ENCODE peak calls at places on chromosomes 13 and 19, in five cellular contexts. One of them, this sample, is unnamed.

GRCh38 chr19:3683405-3683865 is 16.8 kb downstream of the PIP5K1C start:
- DNase-seq in MM.1S: no peak
- DNase-seq in PC-9: no peak
- DNase-seq in fibroblast of lung: no peak
- DNase-seq in GM23338: peak; percentile 81
- DNase-seq in this sample: peak; percentile 59

GRCh38 chr13:48194392-48194754 is 38.6 kb upstream of the ITM2B start:
- DNase-seq in PC-9: no peak
- DNase-seq in fibroblast of lung: no peak
- DNase-seq in GM23338: no peak
- DNase-seq in MM.1S: no peak
- DNase-seq in this sample: no peak

GRCh38 chr13:101417043-101417406 is 717 bp upstream of the NALCN start:
- DNase-seq in PC-9: peak; percentile 22
- DNase-seq in MM.1S: no peak
- DNase-seq in GM23338: no peak
- DNase-seq in fibroblast of lung: peak; percentile 52
- DNase-seq in this sample: no peak

GRCh38 chr19:38213911-38214625 is 10.0 kb downstream of the DPF1 start:
- DNase-seq in fibroblast of lung: peak; percentile 29
- DNase-seq in MM.1S: peak; percentile 65
- DNase-seq in PC-9: peak; percentile 72
- DNase-seq in GM23338: peak; percentile 70
- DNase-seq in this sample: no peak

GRCh38 chr19:3723883-3724282 is 15.7 kb downstream of the TJP3 start:
- DNase-seq in fibroblast of lung: no peak
- DNase-seq in PC-9: no peak
- DNase-seq in GM23338: peak; percentile 58
- DNase-seq in MM.1S: no peak
- DNase-seq in this sample: no peak

GRCh38 chr13:48318714-48319457 is 15.3 kb downstream of the RB1 start:
- DNase-seq in fibroblast of lung: no peak
- DNase-seq in PC-9: no peak
- DNase-seq in MM.1S: no peak
- DNase-seq in GM23338: no peak
- DNase-seq in this sample: no peak

GRCh38 chr19:888615-889385 is 4.2 kb downstream of the MED16 start:
- DNase-seq in fibroblast of lung: no peak
- DNase-seq in MM.1S: no peak
- DNase-seq in GM23338: no peak
- DNase-seq in PC-9: no peak
- DNase-seq in this sample: no peak

GRCh38 chr19:6464070-6464873 is at the start of gene CRB3:
- DNase-seq in MM.1S: peak; percentile 74
- DNase-seq in GM23338: peak; percentile 99
- DNase-seq in fibroblast of lung: no peak
- DNase-seq in PC-9: peak; percentile 86
- DNase-seq in this sample: peak; percentile 96

GRCh38 chr13:97258801-97259200 is 36.7 kb downstream of the MBNL2 start:
- DNase-seq in MM.1S: no peak
- DNase-seq in GM23338: no peak
- DNase-seq in fibroblast of lung: no peak
- DNase-seq in PC-9: no peak
- DNase-seq in this sample: no peak

GRCh38 chr13:42275506-42275905 is 3.6 kb downstream of the AKAP11 start:
- DNase-seq in MM.1S: no peak
- DNase-seq in GM23338: no peak
- DNase-seq in fibroblast of lung: no peak
- DNase-seq in PC-9: no peak
- DNase-seq in this sample: no peak

GRCh38 chr13:50916701-50917184 is 7.2 kb downstream of the RNASEH2B start:
- DNase-seq in MM.1S: no peak
- DNase-seq in GM23338: no peak
- DNase-seq in PC-9: no peak
- DNase-seq in fibroblast of lung: no peak
- DNase-seq in this sample: no peak

GRCh38 chr19:36225219-36225892 is 10.4 kb downstream of the ZNF146 start:
- DNase-seq in PC-9: no peak
- DNase-seq in GM23338: no peak
- DNase-seq in fibroblast of lung: peak; percentile 72
- DNase-seq in MM.1S: no peak
- DNase-seq in this sample: no peak

GRCh38 chr13:113437408-113438010 is 15.8 kb downstream of the ADPRHL1 start:
- DNase-seq in MM.1S: no peak
- DNase-seq in PC-9: no peak
- DNase-seq in fibroblast of lung: no peak
- DNase-seq in GM23338: no peak
- DNase-seq in this sample: no peak

GRCh38 chr19:19439083-19439482 is 33.6 kb downstream of the GATAD2A start:
- DNase-seq in fibroblast of lung: no peak
- DNase-seq in MM.1S: no peak
- DNase-seq in PC-9: no peak
- DNase-seq in GM23338: no peak
- DNase-seq in this sample: no peak

DNA sequence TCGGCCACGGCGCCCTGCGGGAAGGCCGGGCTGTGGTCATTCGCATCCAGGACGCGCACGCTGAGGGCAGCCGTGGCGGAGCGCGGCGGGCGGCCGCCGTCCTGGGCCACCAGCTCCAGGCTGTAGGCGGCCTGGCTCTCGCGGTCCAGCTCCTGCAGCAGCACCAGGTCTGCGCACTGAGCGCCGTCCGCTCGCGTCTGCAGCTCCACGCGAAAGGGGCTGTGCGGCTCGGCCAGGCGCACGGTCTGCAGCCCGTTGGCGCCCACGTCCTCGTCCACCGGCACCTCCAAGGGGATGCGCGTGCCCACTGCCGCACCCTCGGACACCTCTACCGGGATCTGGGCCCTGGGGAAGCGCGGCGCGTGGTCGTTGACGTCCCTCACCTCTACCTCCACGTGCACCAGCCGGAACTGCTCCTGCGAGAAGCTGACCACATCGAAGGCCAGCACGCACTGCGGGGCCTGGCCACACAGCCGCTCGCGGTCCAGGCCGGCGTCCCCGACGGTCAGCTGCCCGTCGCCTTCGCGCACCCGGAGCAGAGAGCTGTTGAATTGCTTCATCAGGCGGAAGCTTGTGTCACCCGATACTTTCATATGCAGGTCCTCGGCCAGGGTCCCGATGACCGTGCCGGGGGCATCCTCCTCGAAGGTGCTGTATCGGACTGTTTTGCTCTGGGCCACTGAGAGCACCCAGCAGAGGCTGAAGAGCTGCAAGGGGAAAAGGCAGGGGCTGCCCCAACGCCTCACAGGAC is 583 bp downstream of the PCDH8 start:
- DNase-seq in MM.1S: no peak
- DNase-seq in GM23338: peak; percentile 33
- DNase-seq in fibroblast of lung: no peak
- DNase-seq in PC-9: no peak
- DNase-seq in this sample: no peak
- TF ChIP-seq EZH2 in MM.1S: no peak
- TF ChIP-seq EZH2 in GM23338: peak; percentile 72
- TF ChIP-seq EZH2 in fibroblast of lung: no peak
- TF ChIP-seq EZH2 in PC-9: no peak
- TF ChIP-seq EZH2 in this sample: peak; percentile 29

DNA sequence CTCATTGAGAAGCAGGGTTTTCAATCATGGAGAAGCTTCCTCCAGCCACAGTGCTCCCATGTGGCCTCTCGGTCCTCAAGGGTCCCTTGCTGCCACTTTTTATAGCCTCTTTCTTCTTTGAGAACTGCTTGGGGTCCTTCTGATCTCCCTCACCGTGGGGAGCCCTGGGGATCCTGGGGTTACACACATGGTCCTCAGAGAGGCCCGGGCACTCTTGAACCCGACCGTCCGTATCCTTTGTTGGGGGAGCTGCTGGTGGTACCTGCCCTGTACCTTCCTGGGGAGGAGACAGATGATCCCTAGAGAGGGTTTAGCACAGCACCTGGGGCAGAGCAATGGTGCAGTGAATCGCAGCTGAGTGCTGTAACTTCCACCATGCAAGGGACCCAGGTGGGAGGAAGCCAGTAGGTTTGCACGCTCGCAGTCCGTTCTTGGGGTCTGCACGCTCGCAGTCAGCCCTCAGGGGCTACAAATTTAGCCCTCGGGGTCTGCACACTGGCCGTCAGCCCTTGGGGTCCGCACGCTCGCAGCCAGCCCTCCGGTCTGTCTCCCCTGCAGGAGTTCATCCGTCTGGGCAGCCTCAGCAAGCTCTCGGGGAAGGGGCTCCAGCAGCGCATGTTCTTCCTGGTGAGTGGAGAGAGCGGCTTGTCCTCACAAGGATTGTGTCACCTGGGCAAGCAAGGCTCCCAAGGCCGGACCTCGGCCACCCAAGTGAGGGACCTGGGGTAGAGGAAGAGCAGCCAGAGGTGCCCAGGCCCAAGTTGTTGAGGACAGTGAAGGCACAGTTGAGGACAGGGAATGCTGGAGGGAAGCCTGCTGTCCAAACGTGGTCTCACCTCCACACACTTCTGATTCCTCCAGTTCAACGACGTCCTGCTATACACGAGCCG is 138.4 kb downstream of the STK24 start:
- DNase-seq in GM23338: no peak
- DNase-seq in fibroblast of lung: no peak
- DNase-seq in PC-9: no peak
- DNase-seq in MM.1S: peak; percentile 2
- DNase-seq in this sample: no peak
- TF ChIP-seq EZH2 in GM23338: no peak
- TF ChIP-seq EZH2 in fibroblast of lung: no peak
- TF ChIP-seq EZH2 in PC-9: no peak
- TF ChIP-seq EZH2 in MM.1S: no peak
- TF ChIP-seq EZH2 in this sample: no peak

GRCh38 chr13:78606471-78607408 is 3.4 kb upstream of the POU4F1 start:
- DNase-seq in PC-9: no peak
- DNase-seq in fibroblast of lung: no peak
- DNase-seq in MM.1S: no peak
- DNase-seq in GM23338: peak; percentile 52
- DNase-seq in this sample: no peak

GRCh38 chr13:78608705-78609463 is 5.5 kb upstream of the POU4F1 start:
- DNase-seq in fibroblast of lung: peak; percentile 4
- DNase-seq in PC-9: no peak
- DNase-seq in MM.1S: no peak
- DNase-seq in GM23338: peak; percentile 54
- DNase-seq in this sample: no peak

GRCh38 chr13:78608254-78608704 is 4.9 kb upstream of the POU4F1 start:
- DNase-seq in PC-9: no peak
- DNase-seq in GM23338: no peak
- DNase-seq in MM.1S: no peak
- DNase-seq in fibroblast of lung: no peak
- DNase-seq in this sample: no peak

GRCh38 chr13:78609464-78610205 is 6.3 kb upstream of the POU4F1 start:
- DNase-seq in fibroblast of lung: peak; percentile 6
- DNase-seq in GM23338: peak; percentile 76
- DNase-seq in PC-9: no peak
- DNase-seq in MM.1S: no peak
- DNase-seq in this sample: no peak

DNA sequence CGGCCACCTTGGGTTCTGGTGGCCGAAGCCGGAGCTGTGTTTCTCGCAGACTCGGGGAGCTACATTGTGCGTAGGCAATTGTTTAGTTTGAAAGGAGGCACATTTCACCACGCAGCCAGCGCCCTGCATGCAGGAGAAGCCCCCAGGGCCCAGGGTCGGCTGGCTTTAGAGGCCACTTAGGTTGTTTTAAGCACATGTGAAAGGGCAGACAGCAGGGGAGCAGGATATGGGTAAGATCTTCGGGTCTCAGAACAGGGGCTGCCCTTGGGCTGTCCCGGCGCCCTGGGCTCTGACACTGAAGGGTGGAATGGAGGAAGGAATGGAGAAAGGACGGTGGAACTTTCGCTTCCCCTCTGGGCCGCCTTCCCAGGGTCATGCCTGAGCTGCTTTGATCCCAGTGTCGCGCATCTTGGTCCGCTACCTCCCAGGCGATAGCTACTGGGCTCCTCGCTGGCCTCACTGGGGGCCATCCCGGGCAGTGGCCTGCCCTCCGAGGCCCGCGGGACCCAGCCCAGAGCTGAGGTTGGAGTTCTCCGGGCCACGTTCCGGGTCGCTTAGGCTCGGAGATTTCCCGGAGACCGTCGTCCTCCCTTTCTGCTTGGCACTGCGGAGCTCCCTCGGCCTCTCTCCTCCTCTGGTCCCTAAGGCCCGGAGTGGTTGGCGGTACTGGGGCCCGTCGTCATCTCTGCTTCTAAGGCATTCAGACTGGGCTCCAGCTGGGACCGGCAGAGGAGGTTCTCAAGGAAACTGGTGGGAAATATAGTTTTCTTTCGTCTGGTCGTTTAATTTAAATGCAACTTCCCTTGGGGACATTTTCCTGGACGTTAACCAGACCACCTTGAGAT is 4.3 kb upstream of the POU4F1 start:
- DNase-seq in GM23338: peak; percentile 72
- DNase-seq in fibroblast of lung: peak; percentile 1
- DNase-seq in PC-9: no peak
- DNase-seq in MM.1S: no peak
- DNase-seq in this sample: no peak
- TF ChIP-seq EZH2 in GM23338: peak; percentile 80
- TF ChIP-seq EZH2 in fibroblast of lung: peak; percentile 54
- TF ChIP-seq EZH2 in PC-9: no peak
- TF ChIP-seq EZH2 in MM.1S: no peak
- TF ChIP-seq EZH2 in this sample: peak; percentile 87

DNA sequence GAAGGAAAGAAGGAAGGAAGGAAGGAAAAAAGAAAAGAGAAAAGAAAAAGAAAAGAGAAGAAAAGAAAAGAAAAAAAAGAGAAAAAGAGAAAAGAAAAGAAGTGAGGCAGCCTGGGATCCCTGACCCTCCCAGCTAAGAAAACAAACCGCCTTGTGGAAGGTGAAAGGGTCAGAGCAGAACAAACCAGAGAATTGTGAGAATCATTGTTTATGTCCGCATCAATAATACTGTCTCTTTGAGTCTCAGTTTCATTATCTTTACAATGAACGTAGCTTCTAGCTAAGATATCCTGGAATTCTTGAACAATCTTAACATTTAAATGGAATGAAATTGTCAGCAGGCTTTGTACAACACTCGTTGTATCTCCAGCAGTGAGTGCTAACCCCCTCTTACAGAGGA is 66.4 kb upstream of the SERP2 start:
- DNase-seq in PC-9: no peak
- DNase-seq in fibroblast of lung: peak; percentile 69
- DNase-seq in MM.1S: no peak
- DNase-seq in GM23338: no peak
- DNase-seq in this sample: no peak
- TF ChIP-seq EZH2 in PC-9: no peak
- TF ChIP-seq EZH2 in fibroblast of lung: no peak
- TF ChIP-seq EZH2 in MM.1S: no peak
- TF ChIP-seq EZH2 in GM23338: no peak
- TF ChIP-seq EZH2 in this sample: no peak

This sample was measured in hepatocyte.